ENCODE peak calls at places on chromosomes 4 and X, in six cellular contexts. O is mammary epithelial cell, W is glutamatergic neuron, B is neural crest cell, I is K562, P is dorsolateral prefrontal cortex. Y is an unnamed sample.

GRCh38 chrX:123184199-123184857 is at the start of gene GRIA3:
- DNase-seq in O (no peak), W (peak), B (peak), I (no peak), P (peak), Y (no peak)

GRCh38 chrX:73337366-73337765 is 109.5 kb upstream of the CDX4 start:
- DNase-seq in O (no peak), W (no peak), B (no peak), I (no peak), P (no peak), Y (no peak)

GRCh38 chr4:128716325-128716724 is 93.2 kb upstream of the JADE1 start:
- DNase-seq in O (no peak), W (no peak), B (no peak), I (no peak), P (no peak), Y (no peak)

GRCh38 chr4:125265846-125266245 is 48.9 kb upstream of the FAT4 start:
- DNase-seq in O (no peak), W (no peak), B (no peak), I (no peak), P (no peak), Y (no peak)

GRCh38 chr4:19945979-19946380 is 305.7 kb upstream of the SLIT2 start:
- DNase-seq in O (peak), W (no peak), B (no peak), I (no peak), P (no peak), Y (no peak)

GRCh38 chrX:86148024-86148511 is at the start of gene DACH2:
- DNase-seq in O (peak), W (peak), B (peak), I (peak), P (peak), Y (peak)

GRCh38 chr4:129189630-129190029 is 93.7 kb downstream of the C4orf33 start:
- DNase-seq in O (no peak), W (no peak), B (no peak), I (no peak), P (no peak), Y (no peak)

GRCh38 chrX:48025561-48025960 is 18.8 kb downstream of the SPACA5 start:
- DNase-seq in O (peak), W (peak), B (peak), I (peak), P (no peak), Y (peak)

GRCh38 chr4:1201851-1202525 is 29.6 kb upstream of the SPON2 start:
- DNase-seq in O (no peak), W (no peak), B (no peak), I (peak), P (peak), Y (no peak)

GRCh38 chrX:150364347-150365050 is 1.4 kb downstream of the MAMLD1 start:
- DNase-seq in O (peak), W (peak), B (peak), I (no peak), P (peak), Y (peak)

GRCh38 chr4:11548529-11549176 is 120.0 kb upstream of the HS3ST1 start:
- DNase-seq in O (peak), W (no peak), B (no peak), I (no peak), P (no peak), Y (no peak)

GRCh38 chr4:22474636-22475310 is 41.1 kb downstream of the ADGRA3 start:
- DNase-seq in O (peak), W (no peak), B (no peak), I (no peak), P (no peak), Y (no peak)

GRCh38 chr4:58606303-58606702 is 1496.1 kb upstream of the IGFBP7 start:
- DNase-seq in O (no peak), W (no peak), B (no peak), I (no peak), P (no peak), Y (no peak)

GRCh38 chr4:36138221-36138620 is 106.1 kb downstream of the ARAP2 start:
- DNase-seq in O (peak), W (no peak), B (no peak), I (no peak), P (no peak), Y (no peak)

GRCh38 chrX:111447298-111447697 is 35.3 kb upstream of the DCX start:
- DNase-seq in O (no peak), W (peak), B (peak), I (peak), P (no peak), Y (peak)
- TF ChIP-seq CTCF in O (peak), W (peak), B (peak), I (peak), P (peak), Y (no peak)

GRCh38 chr4:147853706-147854105 is 121.8 kb downstream of the ARHGAP10 start:
- DNase-seq in O (no peak), W (no peak), B (no peak), I (no peak), P (no peak), Y (no peak)
- TF ChIP-seq CTCF in O (no peak), W (no peak), B (no peak), I (no peak), P (no peak), Y (no peak)

DNA sequence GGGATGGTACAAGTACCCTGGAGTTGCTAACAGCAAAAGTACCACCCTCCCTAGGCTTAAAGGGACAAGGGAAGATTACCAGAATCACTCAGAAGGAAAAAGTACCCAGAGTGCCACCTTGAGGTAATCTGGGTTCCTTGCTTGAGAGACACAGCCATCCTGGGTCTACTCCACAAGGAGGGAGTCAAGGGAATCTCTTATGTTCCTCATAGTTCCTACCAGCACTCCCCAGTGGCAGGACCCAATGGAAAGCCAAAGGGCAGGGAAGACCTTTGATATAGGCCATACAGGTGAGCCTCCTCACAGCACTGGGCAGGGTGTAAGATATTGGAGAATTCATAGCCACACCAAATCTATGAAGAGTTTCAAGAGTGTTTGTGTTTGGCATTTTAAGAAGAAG is 5.7 kb downstream of the IL2 start:
- DNase-seq in O (peak), W (no peak), B (no peak), I (peak), P (no peak), Y (peak)
- TF ChIP-seq CTCF in O (peak), W (no peak), B (no peak), I (peak), P (no peak), Y (no peak)

GRCh38 chrX:16469870-16470269 is 180.1 kb upstream of the S100G start:
- DNase-seq in O (no peak), W (no peak), B (no peak), I (peak), P (no peak), Y (no peak)
- TF ChIP-seq CTCF in O (peak), W (no peak), B (no peak), I (peak), P (no peak), Y (no peak)

DNA sequence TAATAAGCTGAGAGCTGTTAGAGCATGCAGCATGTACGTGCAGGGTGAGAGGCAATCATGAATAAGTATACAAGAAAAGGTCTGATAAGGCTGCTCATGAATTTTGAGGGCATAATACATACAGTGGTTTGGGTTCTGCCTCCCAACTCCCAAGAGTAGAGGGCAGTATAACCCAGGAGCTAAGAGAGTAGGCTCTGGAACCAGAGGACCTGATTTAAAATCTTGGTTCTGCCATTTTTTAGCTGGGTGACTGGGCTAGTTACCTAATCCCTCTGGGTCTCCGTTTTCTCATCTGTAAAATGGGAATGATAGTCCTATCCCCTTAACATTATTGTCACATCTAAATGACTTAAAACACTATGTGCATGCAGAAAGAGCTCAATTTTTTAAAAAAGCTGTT is 85.3 kb downstream of the LNX1 start:
- DNase-seq in O (no peak), W (no peak), B (no peak), I (peak), P (no peak), Y (no peak)
- TF ChIP-seq CTCF in O (peak), W (no peak), B (no peak), I (no peak), P (no peak), Y (no peak)

DNA sequence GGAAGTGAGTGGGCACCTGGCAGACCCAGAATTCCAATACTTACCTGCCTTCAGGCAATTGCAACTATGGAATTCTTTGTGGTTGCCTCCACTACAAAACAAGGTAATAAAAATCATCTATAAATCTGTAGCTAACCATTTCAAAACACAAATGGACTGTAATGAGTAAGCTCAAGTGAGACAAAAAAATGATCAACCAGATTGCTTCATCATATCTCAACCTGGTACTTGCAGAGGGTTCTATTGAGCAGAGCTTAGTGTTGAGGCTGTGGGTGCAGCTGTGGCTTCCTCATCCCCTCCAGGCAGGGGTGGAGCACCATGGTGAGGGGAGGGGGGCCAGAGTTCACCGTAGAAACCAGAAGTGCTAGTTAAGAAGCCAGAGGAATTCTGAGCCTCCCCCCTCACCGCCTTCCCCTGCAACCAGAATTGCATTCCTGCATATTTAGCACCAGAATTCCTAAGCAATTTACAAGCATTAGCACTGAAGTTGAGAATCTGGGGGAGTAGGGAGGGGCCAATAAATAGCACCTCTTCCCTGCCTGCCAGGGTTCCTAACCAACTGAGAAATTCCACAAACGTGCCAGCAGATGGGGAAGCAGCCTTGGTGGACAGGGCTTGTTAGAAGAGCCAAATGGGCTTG is 11.5 kb downstream of the CTAG1A start:
- DNase-seq in O (peak), W (no peak), B (no peak), I (no peak), P (no peak), Y (no peak)
- TF ChIP-seq CTCF in O (peak), W (no peak), B (no peak), I (no peak), P (no peak), Y (no peak)

GRCh38 chrX:53312946-53313745 is 31.8 kb upstream of the IQSEC2 start:
- DNase-seq in O (peak), W (peak), B (peak), I (peak), P (peak), Y (peak)
- TF ChIP-seq CTCF in O (peak), W (peak), B (peak), I (peak), P (peak), Y (peak)

GRCh38 chrX:151825927-151826471 is 86.7 kb upstream of the MAGEA4 start:
- DNase-seq in O (peak), W (no peak), B (no peak), I (peak), P (no peak), Y (no peak)
- TF ChIP-seq CTCF in O (peak), W (no peak), B (no peak), I (peak), P (no peak), Y (no peak)

Y was measured in endothelial cell.